ENCODE peak calls at places on chromosomes 6 and 20, in six cellular contexts. V is psoas muscle, Q is cardiac fibroblast, D is MCF 10A, I is IMR-90, A is AG10803. C is an unnamed sample.

GRCh38 chr6:88263591-88263990 is 97.4 kb upstream of the CNR1 start:
- DNase-seq in V (no peak), Q (peak), D (peak), I (no peak), A (no peak), C (no peak)

GRCh38 chr20:57620274-57620990 is at the start of gene ZBP1:
- DNase-seq in V (no peak), Q (no peak), D (no peak), I (no peak), A (no peak), C (no peak)

GRCh38 chr20:45059022-45059728 is 41.8 kb downstream of the KCNS1 start:
- DNase-seq in V (no peak), Q (peak), D (peak), I (peak), A (no peak), C (peak)

GRCh38 chr20:7596541-7596940 is 343.7 kb downstream of the HAO1 start:
- DNase-seq in V (no peak), Q (no peak), D (no peak), I (no peak), A (no peak), C (no peak)

GRCh38 chr6:63492476-63492875 is 79.8 kb upstream of the LOC128125822 start:
- DNase-seq in V (no peak), Q (no peak), D (no peak), I (no peak), A (no peak), C (no peak)

GRCh38 chr6:80696268-80696667 is 589.8 kb downstream of the BCKDHB start:
- DNase-seq in V (no peak), Q (no peak), D (no peak), I (no peak), A (no peak), C (no peak)

GRCh38 chr6:167996424-167997199 is 859 bp upstream of the KIF25 start:
- DNase-seq in V (no peak), Q (no peak), D (no peak), I (no peak), A (no peak), C (no peak)

GRCh38 chr6:31792741-31793140 is 2.8 kb downstream of the VARS1 start:
- DNase-seq in V (no peak), Q (peak), D (peak), I (peak), A (no peak), C (peak)

GRCh38 chr6:14265049-14266021 is 147.8 kb downstream of the CD83 start:
- DNase-seq in V (no peak), Q (no peak), D (no peak), I (no peak), A (no peak), C (no peak)

GRCh38 chr20:3431109-3431508 is 23.6 kb upstream of the DNAAF9 start:
- DNase-seq in V (no peak), Q (no peak), D (no peak), I (peak), A (peak), C (peak)

GRCh38 chr6:52495859-52496396 is 75.8 kb downstream of the EFHC1 start:
- DNase-seq in V (no peak), Q (peak), D (no peak), I (no peak), A (no peak), C (no peak)

GRCh38 chr20:40694246-40694645 is 5.2 kb upstream of the MAFB start:
- DNase-seq in V (no peak), Q (no peak), D (no peak), I (no peak), A (no peak), C (no peak)

GRCh38 chr6:151058021-151058733 is 181.6 kb upstream of the AKAP12 start:
- DNase-seq in V (no peak), Q (no peak), D (no peak), I (no peak), A (no peak), C (no peak)

GRCh38 chr6:139743629-139744028 is 369.2 kb upstream of the CITED2 start:
- DNase-seq in V (no peak), Q (peak), D (peak), I (peak), A (peak), C (peak)

GRCh38 chr6:153145591-153145990 is 14.5 kb upstream of the RGS17 start:
- DNase-seq in V (no peak), Q (no peak), D (no peak), I (no peak), A (no peak), C (no peak)

GRCh38 chr20:15528386-15529111 is 1044.7 kb downstream of the KIF16B start:
- DNase-seq in V (no peak), Q (no peak), D (no peak), I (no peak), A (no peak), C (no peak)

GRCh38 chr6:72857791-72858190 is 235.9 kb downstream of the KCNQ5 start:
- DNase-seq in V (no peak), Q (peak), D (no peak), I (peak), A (peak), C (peak)

GRCh38 chr6:17705428-17705777 is 1.3 kb downstream of the NUP153 start:
- DNase-seq in V (no peak), Q (peak), D (peak), I (peak), A (peak), C (peak)

GRCh38 chr6:145110109-145110508 is 625.2 kb downstream of the EPM2A start:
- DNase-seq in V (no peak), Q (no peak), D (peak), I (no peak), A (no peak), C (no peak)

GRCh38 chr6:44009425-44010321 is 117.6 kb downstream of the MRPL14 start:
- DNase-seq in V (peak), Q (peak), D (peak), I (peak), A (no peak), C (no peak)

GRCh38 chr6:155325700-155326516 is 11.6 kb upstream of the TFB1M start:
- DNase-seq in V (no peak), Q (no peak), D (peak), I (no peak), A (no peak), C (no peak)

GRCh38 chr6:165716886-165717285 is 53.8 kb upstream of the PDE10A start:
- DNase-seq in V (no peak), Q (peak), D (no peak), I (peak), A (no peak), C (no peak)

GRCh38 chr6:11429577-11429976 is 108.0 kb upstream of the TMEM170B start:
- DNase-seq in V (no peak), Q (no peak), D (no peak), I (no peak), A (no peak), C (no peak)

GRCh38 chr6:28537065-28537464 is 11.4 kb downstream of the GPX5 start:
- DNase-seq in V (no peak), Q (peak), D (peak), I (peak), A (no peak), C (no peak)

GRCh38 chr6:15879372-15880261 is 216.8 kb upstream of the DTNBP1 start:
- DNase-seq in V (peak), Q (peak), D (peak), I (peak), A (peak), C (no peak)

GRCh38 chr6:168582581-168582981 is 141.6 kb downstream of the SMOC2 start:
- DNase-seq in V (no peak), Q (no peak), D (no peak), I (no peak), A (no peak), C (no peak)

GRCh38 chr20:51531141-51531710 is 11.3 kb downstream of the NFATC2 start:
- DNase-seq in V (no peak), Q (no peak), D (peak), I (peak), A (no peak), C (no peak)

GRCh38 chr6:33579828-33580714 is at the start of gene BAK1:
- DNase-seq in V (peak), Q (peak), D (peak), I (peak), A (peak), C (peak)
- TF ChIP-seq CTCF in V (peak), Q (peak), D (peak), I (peak), A (peak), C (peak)

GRCh38 chr6:37607949-37608348 is 89.7 kb downstream of the MDGA1 start:
- DNase-seq in V (no peak), Q (peak), D (peak), I (peak), A (peak), C (no peak)
- TF ChIP-seq CTCF in V (no peak), Q (peak), D (peak), I (peak), A (peak), C (peak)

DNA sequence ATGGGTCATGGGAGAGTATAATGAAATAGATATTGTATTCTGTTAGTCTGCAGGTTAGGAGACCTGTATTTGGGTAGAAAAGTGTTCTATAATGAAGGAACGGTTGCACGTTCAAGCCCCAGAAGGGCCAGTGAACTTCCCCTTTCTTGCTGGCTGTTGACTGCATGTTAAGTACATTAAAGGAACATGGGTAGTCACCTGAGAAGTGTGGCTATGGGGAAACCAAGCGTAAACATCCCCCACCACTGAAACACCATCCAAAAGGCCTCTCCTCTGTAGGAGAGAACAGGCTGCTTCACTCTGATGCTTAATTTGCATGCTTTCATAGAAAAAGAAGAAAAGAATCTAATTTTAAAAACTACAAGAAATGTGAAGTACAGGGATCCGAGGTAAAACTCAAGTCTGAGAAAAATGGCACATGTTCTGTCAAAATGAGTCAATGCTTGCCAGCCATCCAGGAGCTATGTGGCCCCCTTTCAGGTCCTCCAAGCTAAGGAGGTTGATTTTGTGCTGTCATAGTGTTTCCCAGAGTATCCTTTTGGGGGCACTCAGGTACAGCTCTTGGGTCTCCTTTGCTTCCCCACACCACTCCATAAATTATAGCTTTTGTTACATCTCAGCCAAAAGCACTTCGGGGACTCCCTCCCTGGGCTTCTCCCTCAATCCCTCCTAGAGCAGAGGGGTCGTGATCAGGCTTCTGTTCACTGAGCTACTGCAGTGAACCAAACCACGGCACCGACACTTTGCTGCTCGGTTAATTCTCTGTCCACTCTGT is 283.7 kb upstream of the AGPAT4 start:
- DNase-seq in V (no peak), Q (no peak), D (no peak), I (no peak), A (no peak), C (no peak)
- TF ChIP-seq CTCF in V (no peak), Q (no peak), D (no peak), I (no peak), A (no peak), C (no peak)

GRCh38 chr6:25473447-25473846 is 178.6 kb upstream of the SCGN start:
- DNase-seq in V (no peak), Q (no peak), D (no peak), I (no peak), A (no peak), C (no peak)

GRCh38 chr6:25468881-25469280 is 183.1 kb upstream of the SCGN start:
- DNase-seq in V (no peak), Q (no peak), D (no peak), I (no peak), A (no peak), C (no peak)

GRCh38 chr6:25465931-25466330 is 186.1 kb upstream of the SCGN start:
- DNase-seq in V (no peak), Q (no peak), D (no peak), I (peak), A (no peak), C (no peak)

GRCh38 chr6:25472314-25472713 is 179.7 kb upstream of the SCGN start:
- DNase-seq in V (no peak), Q (no peak), D (peak), I (no peak), A (no peak), C (no peak)

DNA sequence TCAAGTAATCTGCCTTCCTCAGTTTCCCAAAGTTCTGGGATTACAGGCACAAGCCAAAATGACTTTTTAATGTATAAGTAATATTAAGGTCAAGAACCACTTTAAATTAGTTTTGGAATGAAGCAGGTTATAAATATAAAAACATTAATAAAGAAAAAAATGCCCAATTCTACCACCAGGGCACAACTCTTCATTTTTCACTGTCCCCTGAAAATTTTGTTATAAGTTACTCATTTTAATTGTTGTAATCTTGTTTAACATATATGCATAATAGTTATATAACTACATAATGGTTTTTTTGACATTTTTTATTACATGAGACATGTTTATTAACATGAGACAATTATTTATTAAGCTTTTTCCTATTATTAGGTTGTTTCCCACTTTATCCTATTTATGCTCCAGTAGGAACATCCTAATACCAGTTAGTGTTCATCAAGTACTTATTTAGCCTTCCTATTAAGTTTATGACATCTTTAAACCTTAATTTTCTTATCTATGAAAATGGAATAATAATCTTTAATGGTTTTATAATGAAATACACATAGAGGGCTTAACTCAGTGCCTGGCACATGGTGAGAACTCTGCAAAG is 182.1 kb upstream of the SCGN start:
- DNase-seq in V (no peak), Q (no peak), D (no peak), I (no peak), A (no peak), C (no peak)
- TF ChIP-seq CTCF in V (no peak), Q (peak), D (peak), I (no peak), A (peak), C (peak)